ENCODE peak calls at places on chromosomes 2 and 18, in eight cellular contexts. I is body of pancreas, U is right cardiac atrium, S is prostate gland, E is PC-9, D is Peyer's patch, J is HepG2, T is fibroblast of lung. P is an unnamed sample. For H3K9me3, the result is how much of the 10 kb centered on the place peaks cover.

GRCh38 chr18:78801011-78801410 is 178.6 kb upstream of the SALL3 start:
- DNase-seq in E (no peak), S (no peak), T (no peak), U (no peak), J (no peak), D (no peak), I (no peak), P (no peak)

GRCh38 chr18:69586581-69586980 is 185.9 kb downstream of the DOK6 start:
- DNase-seq in D (no peak), S (no peak), J (no peak), I (no peak), U (no peak), E (no peak), T (no peak), P (no peak)

GRCh38 chr2:10658914-10659257 is 30.9 kb downstream of the NOL10 start:
- DNase-seq in J (no peak), S (no peak), I (no peak), U (no peak), T (no peak), D (no peak), E (no peak), P (no peak)

GRCh38 chr2:33318456-33318855 is 158.0 kb upstream of the RASGRP3 start:
- DNase-seq in I (no peak), S (no peak), U (no peak), E (no peak), J (no peak), T (no peak), D (no peak), P (no peak)

GRCh38 chr2:159712194-159712928 is at the start of gene MARCHF7:
- DNase-seq in U (peak), I (peak), D (peak), S (peak), E (peak), J (peak), T (peak), P (peak)

GRCh38 chr2:109457811-109458210 is 156.0 kb downstream of the SEPTIN10 start:
- DNase-seq in S (no peak), T (no peak), I (no peak), E (no peak), D (peak), U (no peak), J (no peak), P (no peak)

GRCh38 chr18:58723810-58724602 is 52.7 kb downstream of the MALT1 start:
- DNase-seq in S (peak), E (no peak), I (no peak), T (peak), U (no peak), J (no peak), D (no peak), P (no peak)

GRCh38 chr2:158637357-158637756 is 157.8 kb upstream of the DAPL1 start:
- DNase-seq in S (no peak), D (no peak), J (no peak), E (no peak), I (no peak), T (no peak), U (no peak), P (no peak)

GRCh38 chr2:28447943-28448737 is 47.7 kb upstream of the PLB1 start:
- DNase-seq in S (no peak), T (peak), E (no peak), J (no peak), U (no peak), D (no peak), I (no peak), P (no peak)

GRCh38 chr2:235614176-235614860 is 120.5 kb downstream of the AGAP1 start:
- DNase-seq in U (no peak), S (no peak), T (no peak), I (no peak), E (no peak), D (no peak), J (no peak), P (no peak)

GRCh38 chr2:149456285-149456684 is 125.9 kb downstream of the LYPD6 start:
- DNase-seq in U (no peak), E (no peak), I (no peak), S (no peak), T (no peak), J (peak), D (no peak), P (no peak)

GRCh38 chr2:24816404-24816803 is 23.2 kb downstream of the CENPO start:
- DNase-seq in E (no peak), D (no peak), I (no peak), S (no peak), U (no peak), J (no peak), T (no peak), P (no peak)

GRCh38 chr2:80054339-80054675 is 250.2 kb downstream of the LRRTM1 start:
- DNase-seq in T (no peak), D (no peak), I (no peak), U (no peak), S (no peak), E (no peak), J (no peak), P (no peak)

GRCh38 chr2:156864230-156864629 is 393.3 kb upstream of the GALNT5 start:
- DNase-seq in T (no peak), U (no peak), E (no peak), S (no peak), J (no peak), D (no peak), I (no peak), P (no peak)

GRCh38 chr2:9686061-9686460 is 55.3 kb upstream of the YWHAQ start:
- DNase-seq in S (no peak), D (no peak), I (no peak), U (no peak), J (no peak), T (no peak), E (no peak), P (no peak)

GRCh38 chr2:17146358-17146757 is 371.9 kb downstream of the RAD51AP2 start:
- DNase-seq in D (no peak), J (no peak), T (no peak), U (no peak), E (no peak), I (no peak), S (no peak), P (no peak)

GRCh38 chr2:1789610-1790009 is 45.3 kb upstream of the PXDN start:
- DNase-seq in I (no peak), T (no peak), E (no peak), S (no peak), D (no peak), J (no peak), U (no peak), P (no peak)

GRCh38 chr2:238080518-238080917 is 19.6 kb upstream of the ESPNL start:
- DNase-seq in U (no peak), I (no peak), S (no peak), E (no peak), D (peak), T (no peak), J (no peak), P (no peak)

GRCh38 chr2:95041060-95041823 is 15.7 kb downstream of the MAL start:
- DNase-seq in E (no peak), I (no peak), J (no peak), S (no peak), U (no peak), T (no peak), D (no peak), P (no peak)
- H3K9me3 ChIP-seq in E (under half), I (under half), J (under half), S (under half), U (under half), T (under half), D (under half), P (under half)

DNA sequence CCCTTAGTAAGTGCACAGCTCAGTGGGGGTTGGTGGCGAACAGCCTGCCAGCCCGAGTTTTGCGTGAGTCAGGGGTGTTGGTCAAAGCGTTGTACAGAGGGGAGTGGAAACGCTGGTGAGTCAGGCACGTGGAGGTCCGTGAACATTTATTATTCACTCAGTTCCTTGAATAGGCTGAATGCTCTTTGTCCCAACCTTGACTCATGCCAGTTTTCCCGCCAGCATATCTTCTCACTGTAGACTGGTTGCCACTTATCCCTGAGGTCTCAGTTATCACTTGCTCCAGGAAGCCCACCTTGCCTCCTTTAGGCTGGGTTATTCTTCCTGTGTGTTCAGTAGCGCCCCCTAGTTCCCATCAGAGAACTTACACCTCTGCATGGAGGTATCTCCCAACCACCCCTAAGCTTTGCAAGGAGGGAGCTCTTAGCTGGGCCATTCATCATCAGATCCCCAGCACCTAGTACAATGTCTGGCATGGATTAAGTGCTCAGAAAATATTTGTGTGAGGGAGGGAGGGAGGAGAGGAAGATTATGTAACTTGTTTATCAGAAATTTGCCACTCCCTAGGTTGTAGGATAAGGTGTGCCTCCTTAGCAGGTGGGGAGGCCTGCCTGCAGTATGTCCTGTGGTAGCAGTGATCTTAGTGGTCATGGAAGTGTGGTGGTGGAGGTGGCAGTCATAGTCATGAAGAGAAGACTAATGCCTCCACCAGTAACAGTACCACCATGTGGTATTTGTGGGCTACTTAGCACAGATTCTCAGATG is 72.1 kb downstream of the CABLES1 start:
- DNase-seq in E (no peak), T (no peak), S (no peak), U (no peak), I (no peak), J (peak), D (no peak), P (peak)
- H3K9me3 ChIP-seq in E (under half), T (under half), S (under half), U (under half), I (under half), J (under half), D (under half), P (under half)

GRCh38 chr2:105315314-105315713 is 14.2 kb downstream of the TGFBRAP1 start:
- DNase-seq in U (no peak), J (no peak), D (no peak), I (no peak), E (no peak), S (no peak), T (no peak), P (no peak)
- H3K9me3 ChIP-seq in U (under half), J (under half), D (under half), I (under half), E (under half), S (under half), T (under half), P (under half)

GRCh38 chr2:233131991-233132390 is 71.8 kb downstream of the INPP5D start:
- DNase-seq in U (no peak), S (no peak), J (no peak), I (no peak), T (no peak), D (no peak), E (no peak), P (no peak)

GRCh38 chr2:233130481-233130970 is 70.4 kb downstream of the INPP5D start:
- DNase-seq in D (no peak), J (no peak), S (no peak), U (no peak), T (no peak), E (no peak), I (no peak), P (no peak)

GRCh38 chr2:233130024-233130423 is 69.9 kb downstream of the INPP5D start:
- DNase-seq in E (no peak), J (no peak), D (no peak), U (no peak), I (no peak), T (no peak), S (no peak), P (no peak)

GRCh38 chr2:233133239-233133638 is 73.1 kb downstream of the INPP5D start:
- DNase-seq in S (no peak), U (no peak), J (no peak), E (no peak), D (no peak), I (no peak), T (no peak), P (no peak)

DNA sequence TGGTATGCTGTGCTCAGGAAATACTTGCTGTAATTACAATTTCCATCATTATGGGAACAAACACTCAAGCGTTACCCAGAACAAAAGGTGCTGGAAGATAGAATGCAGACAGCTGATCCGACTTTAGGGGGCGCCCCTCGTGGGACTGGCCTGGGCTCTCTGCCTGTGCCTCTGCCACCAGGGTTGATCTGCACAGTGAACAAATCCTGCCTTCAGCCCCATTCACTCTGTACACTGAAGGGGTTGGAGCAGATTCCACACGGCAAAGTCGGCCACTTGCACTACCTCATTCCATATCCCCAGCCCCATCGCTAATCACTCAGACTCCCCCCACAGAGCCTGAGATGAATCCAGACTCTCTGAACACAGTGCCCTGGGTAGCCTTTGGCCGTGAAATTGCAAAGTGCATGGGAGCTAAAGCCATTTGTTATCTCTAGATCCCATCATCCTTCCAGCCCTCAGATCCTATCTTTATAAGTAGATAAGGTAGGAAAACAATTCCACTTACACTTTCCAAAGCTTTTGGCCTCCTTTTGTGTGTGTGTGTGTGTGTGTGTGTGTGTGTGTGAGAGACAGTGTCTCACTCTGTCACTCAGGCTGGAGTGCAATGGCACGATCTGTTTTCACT is 69.3 kb downstream of the INPP5D start:
- DNase-seq in U (no peak), I (no peak), S (no peak), T (no peak), J (no peak), D (no peak), E (no peak), P (no peak)
- H3K9me3 ChIP-seq in U (under half), I (under half), S (under half), T (under half), J (under half), D (under half), E (under half), P (under half)

DNA sequence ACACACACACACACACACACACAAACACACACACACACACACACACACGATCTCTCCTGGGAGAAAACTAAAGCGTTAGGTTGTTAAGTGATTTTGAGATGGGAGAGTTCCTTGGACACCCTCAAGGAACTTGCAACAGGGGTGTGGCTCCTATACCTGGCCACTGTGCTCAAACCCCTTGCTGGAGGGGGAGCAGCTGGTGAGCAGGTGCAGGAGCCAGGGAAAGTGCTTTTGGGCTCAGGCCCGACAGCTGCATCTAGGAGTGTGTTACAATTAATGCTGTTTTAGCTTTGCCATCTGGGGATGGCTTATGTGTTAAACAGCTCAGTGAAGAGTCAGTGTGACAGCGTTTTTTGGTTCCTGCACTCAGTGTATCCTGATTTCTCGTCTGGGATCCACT is 510.8 kb downstream of the TRIB2 start:
- DNase-seq in S (no peak), T (no peak), E (no peak), J (no peak), D (no peak), U (no peak), I (no peak), P (no peak)
- H3K9me3 ChIP-seq in S (under half), T (under half), E (under half), J (under half), D (under half), U (under half), I (under half), P (under half)

DNA sequence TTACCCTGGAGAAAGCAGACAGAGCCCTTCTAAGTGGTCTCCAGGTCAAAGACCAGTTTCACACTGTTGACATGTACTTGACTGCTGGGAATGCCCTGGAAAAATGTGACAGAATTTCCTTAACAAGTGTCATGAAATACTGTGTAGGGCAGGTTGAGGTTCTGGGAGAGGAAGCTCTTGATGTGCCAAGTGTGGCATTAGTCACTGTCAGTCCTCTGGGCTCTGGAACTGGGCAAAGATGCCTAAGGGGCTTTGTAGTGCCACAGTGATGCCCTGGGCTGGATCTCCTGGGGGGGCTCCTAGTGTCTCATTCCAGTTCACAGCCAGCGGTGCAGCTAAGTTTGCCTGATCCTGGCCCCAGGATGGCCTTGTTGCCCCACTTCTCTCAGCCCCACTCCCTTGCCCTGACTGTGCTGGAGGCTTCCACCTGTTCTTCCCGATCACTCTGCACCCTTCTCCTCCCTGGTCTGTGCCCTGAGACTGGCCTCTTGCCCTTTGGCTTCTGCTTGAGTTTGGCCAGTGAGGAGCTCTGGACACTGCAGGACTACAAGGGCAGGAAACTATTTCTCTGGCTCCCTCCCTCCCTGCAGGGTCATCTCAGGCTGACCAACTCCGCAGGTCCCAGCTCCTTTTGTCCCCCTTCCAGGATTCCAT is 27.0 kb upstream of the FAM124B start:
- DNase-seq in J (no peak), D (no peak), T (no peak), I (no peak), U (no peak), E (no peak), S (no peak), P (no peak)
- H3K9me3 ChIP-seq in J (under half), D (under half), T (under half), I (under half), U (under half), E (under half), S (under half), P (under half)

GRCh38 chr2:241582806-241583205 is 24.3 kb downstream of the BOK start:
- DNase-seq in D (no peak), T (no peak), S (no peak), E (no peak), I (no peak), U (no peak), J (no peak), P (no peak)

GRCh38 chr2:241584446-241584845 is 25.9 kb downstream of the BOK start:
- DNase-seq in S (no peak), T (peak), J (no peak), E (peak), I (no peak), U (no peak), D (no peak), P (no peak)

GRCh38 chr2:241579281-241579680 is 20.7 kb downstream of the BOK start:
- DNase-seq in S (no peak), J (no peak), D (no peak), I (no peak), U (no peak), T (no peak), E (no peak), P (no peak)

GRCh38 chr2:241586564-241587264 is 28.2 kb downstream of the BOK start:
- DNase-seq in E (no peak), S (no peak), I (no peak), J (no peak), D (no peak), U (no peak), T (no peak), P (no peak)

DNA sequence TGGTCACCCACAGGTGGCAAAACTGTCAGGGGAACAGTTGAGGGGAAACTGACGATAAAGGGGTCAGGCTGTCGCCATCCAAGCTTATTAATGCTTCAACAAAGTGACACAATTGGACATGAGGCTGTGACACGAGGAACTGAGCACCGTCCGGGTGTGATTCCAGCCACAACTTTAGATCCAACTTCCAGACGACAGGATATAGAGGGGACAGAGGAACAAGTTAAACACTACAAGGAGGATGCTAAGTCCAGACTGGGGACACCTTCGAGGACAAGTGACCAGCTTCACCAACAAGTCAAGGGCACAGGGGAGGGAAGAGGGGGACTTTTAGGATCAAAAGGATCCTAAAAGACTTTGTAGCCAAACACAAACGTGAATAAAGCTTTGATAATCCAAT is 23.8 kb downstream of the BOK start:
- DNase-seq in I (no peak), T (no peak), J (no peak), S (no peak), U (no peak), E (no peak), D (no peak), P (no peak)
- H3K9me3 ChIP-seq in I (under half), T (under half), J (under half), S (under half), U (under half), E (under half), D (under half), P (under half)

DNA sequence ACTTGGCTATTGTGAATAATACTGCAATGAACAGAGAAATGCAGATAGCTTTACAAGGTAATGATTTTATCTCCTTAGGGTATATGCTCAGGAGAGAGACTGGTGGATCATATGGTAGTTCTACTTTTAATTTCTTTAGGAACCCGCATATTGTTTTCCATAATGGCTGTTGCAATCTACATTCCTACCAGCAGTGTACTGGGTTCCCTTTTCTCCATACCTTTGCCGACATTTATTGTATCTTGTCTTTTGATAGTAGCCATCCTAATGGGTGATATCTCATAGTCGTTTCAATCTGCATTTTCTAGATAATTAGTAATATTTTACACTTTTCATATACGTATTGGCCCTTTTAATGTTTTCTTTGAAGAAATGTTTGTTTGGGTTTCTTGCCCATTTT is 702.9 kb upstream of the ACVR2A start:
- DNase-seq in J (no peak), I (no peak), D (no peak), S (no peak), U (no peak), E (no peak), T (no peak), P (no peak)
- H3K9me3 ChIP-seq in J (under half), I (under half), D (under half), S (under half), U (under half), E (under half), T (under half), P (under half)